ENCODE peak calls at places on chromosomes 4 and X, in five cellular contexts. R is thyroid gland; U is lung; H is hepatocyte; B is CD4-positive, alpha-beta T cell. A is an unnamed sample.

GRCh38 chrX:97389761-97390192 is 506.1 kb downstream of the RPA4 start:
- DNase-seq in B (no peak), U (no peak), R (no peak), H (peak; percentile 45), A (no peak)

GRCh38 chr4:179112441-179113170 is 1670.4 kb upstream of the AGA start:
- DNase-seq in U (no peak), R (no peak), H (no peak), B (no peak), A (no peak)

GRCh38 chrX:9184231-9184630 is 150.3 kb upstream of the FAM9B start:
- DNase-seq in B (no peak), H (no peak), U (no peak), R (no peak), A (no peak)

GRCh38 chr4:80202784-80203553 is 5.7 kb downstream of the PRDM8 start:
- DNase-seq in U (no peak), R (no peak), B (peak; percentile 50), H (peak; percentile 38), A (peak; percentile 64)

GRCh38 chr4:139734201-139734874 is 68.7 kb downstream of the MGST2 start:
- DNase-seq in R (no peak), H (peak; percentile 55), U (no peak), B (no peak), A (no peak)

GRCh38 chr4:40601641-40602040 is 28.0 kb downstream of the RBM47 start:
- DNase-seq in U (no peak), H (no peak), R (no peak), B (no peak), A (no peak)

GRCh38 chr4:56128231-56128630 is 179.5 kb downstream of the CEP135 start:
- DNase-seq in U (no peak), B (no peak), H (no peak), R (no peak), A (no peak)

GRCh38 chr4:173518419-173519102 is 11.5 kb downstream of the HAND2 start:
- DNase-seq in H (peak; percentile 36), U (no peak), B (no peak), R (no peak), A (no peak)

GRCh38 chr4:62057060-62057459 is 856.9 kb downstream of the ADGRL3 start:
- DNase-seq in B (no peak), H (no peak), U (no peak), R (no peak), A (no peak)

GRCh38 chr4:56301181-56302076 is 85.9 kb downstream of the AASDH start:
- DNase-seq in H (peak; percentile 91), B (peak; percentile 48), U (peak; percentile 61), R (peak; percentile 63), A (no peak)

GRCh38 chrX:133410555-133410954 is 4.7 kb downstream of the GPC4 start:
- DNase-seq in R (no peak), U (no peak), B (no peak), H (no peak), A (no peak)

GRCh38 chr4:59818656-59819055 is 1381.5 kb upstream of the ADGRL3 start:
- DNase-seq in R (no peak), B (no peak), U (no peak), H (no peak), A (no peak)

GRCh38 chr4:38071801-38072567 is 111.8 kb downstream of the PTTG2 start:
- DNase-seq in H (no peak), R (no peak), U (no peak), B (no peak), A (no peak)

GRCh38 chr4:67581913-67582312 is 23.4 kb downstream of the STAP1 start:
- DNase-seq in R (no peak), H (no peak), B (no peak), U (no peak), A (no peak)
- TF ChIP-seq CTCF in R (no peak), H (no peak), B (no peak), U (no peak), A (no peak)

GRCh38 chrX:109393859-109394258 is 88.0 kb downstream of the GUCY2F start:
- DNase-seq in R (no peak), H (no peak), U (no peak), B (no peak), A (no peak)
- TF ChIP-seq CTCF in R (no peak), H (no peak), U (no peak), B (no peak), A (no peak)

GRCh38 chr4:138050601-138051000 is 191.5 kb downstream of the SLC7A11 start:
- DNase-seq in H (no peak), R (no peak), B (no peak), U (no peak), A (no peak)

GRCh38 chr4:138049350-138049749 is 192.8 kb downstream of the SLC7A11 start:
- DNase-seq in R (no peak), U (no peak), H (no peak), B (no peak), A (no peak)

GRCh38 chr4:138053601-138054322 is 188.4 kb downstream of the SLC7A11 start:
- DNase-seq in H (peak; percentile 78), U (no peak), B (no peak), R (no peak), A (no peak)

GRCh38 chr4:138047290-138047689 is 194.9 kb downstream of the SLC7A11 start:
- DNase-seq in B (no peak), R (no peak), U (no peak), H (no peak), A (no peak)

GRCh38 chr4:138051157-138051556 is 191.0 kb downstream of the SLC7A11 start:
- DNase-seq in U (no peak), B (no peak), H (no peak), R (no peak), A (no peak)
- TF ChIP-seq CTCF in U (no peak), B (no peak), H (no peak), R (no peak), A (no peak)

GRCh38 chr4:105440890-105441289 is 33.0 kb downstream of the PPA2 start:
- DNase-seq in H (no peak), R (no peak), U (no peak), B (no peak), A (no peak)
- TF ChIP-seq CTCF in H (no peak), R (no peak), U (no peak), B (no peak), A (no peak)

DNA sequence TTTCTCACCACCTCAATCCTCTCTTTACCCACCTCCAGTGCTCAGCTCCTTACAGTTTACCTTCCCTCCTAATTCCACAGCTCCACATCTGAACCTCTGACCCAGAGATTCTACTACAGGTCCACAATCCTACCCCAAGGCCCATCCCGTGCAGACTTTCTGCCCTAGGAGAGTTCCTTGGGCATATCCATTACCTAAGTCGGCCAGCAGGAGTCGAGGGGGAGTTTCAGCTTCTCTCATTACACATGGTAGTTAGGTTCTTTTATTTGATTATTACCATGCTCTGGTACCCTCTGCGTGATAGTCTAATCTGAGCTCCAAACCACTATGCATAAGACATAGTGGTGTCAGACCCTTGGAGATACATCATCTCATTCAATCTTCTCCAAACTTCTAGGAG is 117.9 kb downstream of the SH3RF1 start:
- DNase-seq in B (no peak), U (no peak), R (no peak), H (no peak), A (no peak)
- TF ChIP-seq CTCF in B (no peak), U (no peak), R (no peak), H (no peak), A (no peak)